ENCODE peak calls at places on chromosomes 7 and 10, in ten cellular contexts. X is neural progenitor cell, I is foreskin fibroblast, V is esophagus muscularis mucosa, L is adrenal gland, H is prostate gland, S is GM23338, D is MM.1S, C is AG04449, Q is heart left ventricle. R is an unnamed sample.

GRCh38 chr7:127769696-127770400 is 117.9 kb downstream of the SND1 start:
- DNase-seq in X (no peak), I (peak; percentile 38), V (no peak), L (no peak), H (no peak), S (no peak), D (no peak), C (no peak), Q (no peak), R (no peak)

GRCh38 chr10:68666280-68666760 is 54.7 kb upstream of the CCAR1 start:
- DNase-seq in X (no peak), I (peak; percentile 88), V (no peak), L (no peak), H (no peak), S (no peak), D (no peak), C (peak; percentile 83), Q (no peak), R (peak; percentile 76)

GRCh38 chr7:28759373-28760013 is 198.6 kb downstream of the TRIL start:
- DNase-seq in X (peak; percentile 33), I (no peak), V (no peak), L (no peak), H (no peak), S (peak; percentile 46), D (no peak), C (no peak), Q (no peak), R (no peak)

GRCh38 chr7:99112097-99112496 is 31.8 kb downstream of the SMURF1 start:
- DNase-seq in X (no peak), I (no peak), V (no peak), L (no peak), H (no peak), S (no peak), D (peak; percentile 11), C (no peak), Q (no peak), R (no peak)

GRCh38 chr10:22323538-22324305 is 2.8 kb downstream of the BMI1 start:
- DNase-seq in X (no peak), I (no peak), V (no peak), L (no peak), H (no peak), S (peak; percentile 45), D (no peak), C (no peak), Q (no peak), R (no peak)

GRCh38 chr10:72310636-72311035 is 36.9 kb downstream of the DDIT4 start:
- DNase-seq in X (no peak), I (no peak), V (no peak), L (peak; percentile 70), H (no peak), S (no peak), D (no peak), C (no peak), Q (peak; percentile 64), R (no peak)

GRCh38 chr7:82019538-82019937 is 249.7 kb upstream of the HGF start:
- DNase-seq in X (no peak), I (no peak), V (no peak), L (no peak), H (no peak), S (no peak), D (no peak), C (no peak), Q (no peak), R (no peak)

GRCh38 chr7:95867309-95867708 is 95.0 kb downstream of the DYNC1I1 start:
- DNase-seq in X (peak; percentile 10), I (no peak), V (no peak), L (no peak), H (no peak), S (peak; percentile 78), D (peak; percentile 99), C (no peak), Q (no peak), R (no peak)

GRCh38 chr7:133029463-133029862 is 52.4 kb downstream of the CHCHD3 start:
- DNase-seq in X (no peak), I (no peak), V (no peak), L (no peak), H (no peak), S (no peak), D (no peak), C (no peak), Q (no peak), R (no peak)

GRCh38 chr10:112775892-112776679 is 174.0 kb upstream of the TCF7L2 start:
- DNase-seq in X (no peak), I (peak; percentile 39), V (peak; percentile 62), L (no peak), H (no peak), S (no peak), D (no peak), C (no peak), Q (no peak), R (no peak)

GRCh38 chr7:107164092-107164491 is 4.7 kb upstream of the HBP1 start:
- DNase-seq in X (no peak), I (no peak), V (no peak), L (no peak), H (no peak), S (no peak), D (no peak), C (no peak), Q (no peak), R (no peak)

GRCh38 chr10:77801474-77802238 is 124.9 kb downstream of the DLG5 start:
- DNase-seq in X (no peak), I (peak; percentile 51), V (no peak), L (peak; percentile 85), H (no peak), S (no peak), D (peak; percentile 87), C (no peak), Q (no peak), R (no peak)

GRCh38 chr7:138785587-138786437 is 12.0 kb upstream of the TMEM213 start:
- DNase-seq in X (no peak), I (no peak), V (no peak), L (no peak), H (no peak), S (no peak), D (no peak), C (no peak), Q (no peak), R (no peak)

GRCh38 chr7:117127585-117128168 is 174.4 kb downstream of the ST7 start:
- DNase-seq in X (peak; percentile 46), I (peak; percentile 78), V (no peak), L (peak; percentile 47), H (peak; percentile 47), S (peak; percentile 68), D (peak; percentile 74), C (no peak), Q (no peak), R (no peak)

GRCh38 chr10:104339469-104340098 is 1.3 kb upstream of the ITPRIP start:
- DNase-seq in X (no peak), I (peak; percentile 80), V (no peak), L (peak; percentile 80), H (peak; percentile 75), S (no peak), D (peak; percentile 24), C (no peak), Q (no peak), R (no peak)

GRCh38 chr10:132570771-132571564 is 33.4 kb downstream of the INPP5A start:
- DNase-seq in X (peak; percentile 32), I (no peak), V (no peak), L (peak; percentile 34), H (peak; percentile 74), S (no peak), D (peak; percentile 69), C (no peak), Q (no peak), R (no peak)

GRCh38 chr7:821688-822087 is 10.6 kb upstream of the SUN1 start:
- DNase-seq in X (no peak), I (no peak), V (no peak), L (no peak), H (no peak), S (no peak), D (no peak), C (no peak), Q (no peak), R (no peak)

GRCh38 chr10:24313233-24313632 is 104.3 kb downstream of the KIAA1217 start:
- DNase-seq in X (no peak), I (no peak), V (no peak), L (no peak), H (no peak), S (no peak), D (no peak), C (no peak), Q (no peak), R (no peak)

GRCh38 chr7:117949232-117949631 is 76.0 kb upstream of the CTTNBP2 start:
- DNase-seq in X (no peak), I (no peak), V (no peak), L (no peak), H (no peak), S (no peak), D (no peak), C (no peak), Q (no peak), R (no peak)

GRCh38 chr10:47207894-47208469 is 92.0 kb upstream of the GDF10 start:
- DNase-seq in X (no peak), I (no peak), V (no peak), L (no peak), H (no peak), S (no peak), D (no peak), C (no peak), Q (no peak), R (no peak)
- H3K4me3 ChIP-seq in X (no peak overlapping the region), I (no peak overlapping the region), V (no peak overlapping the region), L (no peak overlapping the region), H (no peak overlapping the region), S (no peak overlapping the region), D (no peak overlapping the region), C (no peak overlapping the region), Q (no peak overlapping the region), R (no peak overlapping the region)

GRCh38 chr10:59719374-59719773 is 9.7 kb upstream of the SLC16A9 start:
- DNase-seq in X (no peak), I (no peak), V (no peak), L (no peak), H (no peak), S (peak; percentile 15), D (no peak), C (no peak), Q (no peak), R (no peak)
- TF ChIP-seq CTCF in X (peak; percentile 27), I (no peak), V (no peak), L (no peak), H (peak; percentile 12), S (peak; percentile 39), D (peak; percentile 14), C (no peak), Q (no peak), R (no peak)

DNA sequence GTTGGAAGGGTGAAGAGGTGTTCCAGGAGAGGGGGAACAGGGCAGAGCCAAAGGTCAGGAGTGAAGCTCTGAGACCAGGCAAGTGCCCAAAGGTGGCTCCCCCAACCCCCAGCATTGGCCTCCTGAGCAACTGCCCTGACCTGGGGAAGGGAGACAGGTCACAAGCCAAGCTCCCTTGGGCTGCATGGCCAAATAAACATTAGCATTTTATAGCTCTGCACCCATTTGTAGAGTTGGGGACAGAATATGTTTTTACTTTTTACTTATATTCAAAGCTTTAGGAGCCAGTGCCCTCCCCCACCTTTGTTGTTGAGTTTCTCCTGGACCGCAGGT is 4.0 kb downstream of the UNC5B start:
- DNase-seq in X (no peak), I (no peak), V (no peak), L (no peak), H (no peak), S (no peak), D (no peak), C (no peak), Q (no peak), R (no peak)
- H3K4me3 ChIP-seq in X (no peak overlapping the region), I (peak overlapping the region; percentile 55), V (no peak overlapping the region), L (no peak overlapping the region), H (no peak overlapping the region), S (peak overlapping the region; percentile 96), D (no peak overlapping the region), C (no peak overlapping the region), Q (peak overlapping the region; percentile 57), R (peak overlapping the region; percentile 53)

GRCh38 chr10:10930979-10931743 is 86.5 kb upstream of the CELF2 start:
- DNase-seq in X (peak; percentile 36), I (no peak), V (no peak), L (no peak), H (no peak), S (peak; percentile 54), D (no peak), C (no peak), Q (no peak), R (no peak)
- TF ChIP-seq CTCF in X (peak; percentile 54), I (no peak), V (no peak), L (no peak), H (no peak), S (peak; percentile 63), D (peak; percentile 7), C (no peak), Q (peak; percentile 35), R (peak; percentile 10)